ENCODE peak calls at places on chromosomes 4 and X, in five cellular contexts. One of them, this sample, is unnamed.
A peak's percentile ranks its signal among the peaks of the same experiment; 100 is the strongest.

GRCh38 chrX:102983205-102983604 is 46.1 kb downstream of the RAB40AL start:
- DNase-seq in HEK293T: no peak
- DNase-seq in EH: no peak
- DNase-seq in AG08395: no peak
- DNase-seq in EL: no peak
- DNase-seq in this sample: no peak

GRCh38 chrX:13903405-13903804 is 86.5 kb upstream of the GPM6B start:
- DNase-seq in HEK293T: no peak
- DNase-seq in EH: peak; percentile 3
- DNase-seq in AG08395: no peak
- DNase-seq in EL: no peak
- DNase-seq in this sample: no peak

GRCh38 chr4:145154573-145154972 is 25.8 kb downstream of the OTUD4 start:
- DNase-seq in HEK293T: no peak
- DNase-seq in EH: peak; percentile 53
- DNase-seq in AG08395: peak; percentile 5
- DNase-seq in EL: peak; percentile 25
- DNase-seq in this sample: peak; percentile 30

GRCh38 chr4:4818440-4819212 is 40.8 kb upstream of the MSX1 start:
- DNase-seq in HEK293T: no peak
- DNase-seq in EH: no peak
- DNase-seq in AG08395: no peak
- DNase-seq in EL: no peak
- DNase-seq in this sample: no peak

GRCh38 chr4:99946346-99947189 is at the start of gene DNAJB14:
- DNase-seq in HEK293T: peak; percentile 60
- DNase-seq in EH: peak; percentile 84
- DNase-seq in AG08395: peak; percentile 83
- DNase-seq in EL: peak; percentile 82
- DNase-seq in this sample: peak; percentile 67

GRCh38 chrX:40152706-40153334 is 55.1 kb upstream of the BCOR start:
- DNase-seq in HEK293T: no peak
- DNase-seq in EH: peak; percentile 43
- DNase-seq in AG08395: no peak
- DNase-seq in EL: peak; percentile 40
- DNase-seq in this sample: no peak

GRCh38 chr4:88033309-88033708 is 25.9 kb downstream of the PKD2 start:
- DNase-seq in HEK293T: peak; percentile 62
- DNase-seq in EH: peak; percentile 72
- DNase-seq in AG08395: peak; percentile 58
- DNase-seq in EL: peak; percentile 65
- DNase-seq in this sample: peak; percentile 56

GRCh38 chrX:152869972-152870371 is 27.9 kb upstream of the ZNF185 start:
- DNase-seq in HEK293T: no peak
- DNase-seq in EH: no peak
- DNase-seq in AG08395: no peak
- DNase-seq in EL: no peak
- DNase-seq in this sample: no peak

GRCh38 chr4:141858437-141858836 is 222.1 kb downstream of the IL15 start:
- DNase-seq in HEK293T: no peak
- DNase-seq in EH: peak; percentile 23
- DNase-seq in AG08395: no peak
- DNase-seq in EL: no peak
- DNase-seq in this sample: no peak

GRCh38 chrX:110852180-110852579 is 56.6 kb upstream of the CHRDL1 start:
- DNase-seq in HEK293T: peak; percentile 58
- DNase-seq in EH: peak; percentile 11
- DNase-seq in AG08395: peak; percentile 33
- DNase-seq in EL: peak; percentile 21
- DNase-seq in this sample: no peak

GRCh38 chr4:1404573-1405248 is 1.5 kb downstream of the NKX1-1 start:
- DNase-seq in HEK293T: no peak
- DNase-seq in EH: no peak
- DNase-seq in AG08395: no peak
- DNase-seq in EL: no peak
- DNase-seq in this sample: no peak

GRCh38 chrX:119537487-119537886 is 27.7 kb downstream of the STEEP1 start:
- DNase-seq in HEK293T: no peak
- DNase-seq in EH: no peak
- DNase-seq in AG08395: no peak
- DNase-seq in EL: no peak
- DNase-seq in this sample: no peak

GRCh38 chr4:66275381-66276060 is 605.2 kb upstream of the EPHA5 start:
- DNase-seq in HEK293T: peak; percentile 7
- DNase-seq in EH: peak; percentile 45
- DNase-seq in AG08395: no peak
- DNase-seq in EL: no peak
- DNase-seq in this sample: no peak

GRCh38 chr4:80197132-80197573 is at the start of gene PRDM8:
- DNase-seq in HEK293T: peak; percentile 52
- DNase-seq in EH: peak; percentile 24
- DNase-seq in AG08395: peak; percentile 60
- DNase-seq in EL: peak; percentile 46
- DNase-seq in this sample: peak; percentile 81

GRCh38 chr4:37453361-37454262 is 209.1 kb downstream of the NWD2 start:
- DNase-seq in HEK293T: peak; percentile 69
- DNase-seq in EH: peak; percentile 2
- DNase-seq in AG08395: peak; percentile 19
- DNase-seq in EL: peak; percentile 11
- DNase-seq in this sample: no peak

GRCh38 chr4:3208826-3209225 is 40.1 kb upstream of the MSANTD1 start:
- DNase-seq in HEK293T: no peak
- DNase-seq in EH: no peak
- DNase-seq in AG08395: no peak
- DNase-seq in EL: no peak
- DNase-seq in this sample: no peak

GRCh38 chr4:102780476-102781144 is 19.8 kb upstream of the MANBA start:
- DNase-seq in HEK293T: peak; percentile 14
- DNase-seq in EH: no peak
- DNase-seq in AG08395: no peak
- DNase-seq in EL: peak; percentile 22
- DNase-seq in this sample: peak; percentile 54

GRCh38 chrX:120672389-120672788 is 42.5 kb upstream of the C1GALT1C1 start:
- DNase-seq in HEK293T: no peak
- DNase-seq in EH: peak; percentile 90
- DNase-seq in AG08395: peak; percentile 72
- DNase-seq in EL: peak; percentile 67
- DNase-seq in this sample: peak; percentile 70

GRCh38 chr4:10285028-10285427 is 168.4 kb upstream of the WDR1 start:
- DNase-seq in HEK293T: no peak
- DNase-seq in EH: peak; percentile 65
- DNase-seq in AG08395: no peak
- DNase-seq in EL: peak; percentile 55
- DNase-seq in this sample: peak; percentile 31

GRCh38 chrX:65643046-65643785 is 24.2 kb upstream of the MSN start:
- DNase-seq in HEK293T: no peak
- DNase-seq in EH: peak; percentile 65
- DNase-seq in AG08395: no peak
- DNase-seq in EL: peak; percentile 4
- DNase-seq in this sample: peak; percentile 62

GRCh38 chr4:169984203-169984602 is 42.0 kb downstream of the MFAP3L start:
- DNase-seq in HEK293T: no peak
- DNase-seq in EH: no peak
- DNase-seq in AG08395: no peak
- DNase-seq in EL: no peak
- DNase-seq in this sample: no peak

GRCh38 chr4:41430796-41431195 is 107.2 kb upstream of the LIMCH1 start:
- DNase-seq in HEK293T: no peak
- DNase-seq in EH: peak; percentile 78
- DNase-seq in AG08395: no peak
- DNase-seq in EL: peak; percentile 23
- DNase-seq in this sample: no peak

This sample was measured in HFFc6.